ENCODE peak calls at places on chromosomes 13 and 19, in eight cellular contexts. U is T-helper 9 cell; T is substantia nigra; N is hepatocyte; H is activated CD8-positive, alpha-beta T cell treated with anti-CD3 and anti-CD28 coated beads for 36 hours; E is mucosa of gallbladder; Z is HTR-8/SVneo; S is GM23338. G is an unnamed sample.

GRCh38 chr19:54312436-54313362 is at the start of gene LILRA5:
- DNase-seq in S (no peak), Z (no peak), E (no peak), U (no peak), T (no peak), H (no peak), N (no peak), G (no peak)

GRCh38 chr13:28173793-28174192 is 35.4 kb downstream of the PAN3 start:
- DNase-seq in U (no peak), H (no peak), N (no peak), T (no peak), Z (no peak), E (no peak), S (no peak), G (no peak)

GRCh38 chr13:93752506-93752905 is 525.9 kb downstream of the GPC6 start:
- DNase-seq in U (no peak), T (no peak), Z (no peak), S (no peak), N (no peak), E (no peak), H (no peak), G (no peak)

GRCh38 chr13:42333613-42334328 is 61.8 kb downstream of the AKAP11 start:
- DNase-seq in Z (peak; percentile 15), S (peak; percentile 80), E (no peak), N (peak; percentile 43), H (no peak), T (no peak), U (no peak), G (peak; percentile 4)

GRCh38 chr13:93039131-93039530 is 187.5 kb upstream of the GPC6 start:
- DNase-seq in H (no peak), T (no peak), U (no peak), N (no peak), E (no peak), S (no peak), Z (no peak), G (no peak)

GRCh38 chr13:99724633-99725517 is 223.6 kb downstream of the TM9SF2 start:
- DNase-seq in U (no peak), H (no peak), Z (no peak), S (no peak), T (no peak), E (no peak), N (no peak), G (no peak)

GRCh38 chr13:80022146-80022545 is 318.8 kb downstream of the SPRY2 start:
- DNase-seq in Z (no peak), H (no peak), S (no peak), T (no peak), U (no peak), N (no peak), E (no peak), G (no peak)

GRCh38 chr13:96621634-96622033 is 372.6 kb downstream of the OXGR1 start:
- DNase-seq in Z (no peak), H (no peak), U (no peak), N (no peak), T (no peak), S (no peak), E (no peak), G (no peak)

GRCh38 chr19:43553656-43554055 is 20.7 kb downstream of the ZNF575 start:
- DNase-seq in S (no peak), T (no peak), E (no peak), U (no peak), H (no peak), Z (no peak), N (no peak), G (no peak)

GRCh38 chr19:17248011-17248776 is 2.5 kb upstream of the NR2F6 start:
- DNase-seq in Z (no peak), U (no peak), E (no peak), T (no peak), H (no peak), S (peak; percentile 91), N (no peak), G (no peak)

GRCh38 chr13:109330941-109331340 is 455.4 kb downstream of the IRS2 start:
- DNase-seq in E (no peak), N (no peak), H (no peak), S (no peak), Z (no peak), T (no peak), U (no peak), G (no peak)

GRCh38 chr13:108850706-108851105 is 221.3 kb downstream of the MYO16 start:
- DNase-seq in U (no peak), N (no peak), T (no peak), H (no peak), S (no peak), E (no peak), Z (no peak), G (no peak)

GRCh38 chr19:13717194-13717643 is 47.1 kb upstream of the MRI1 start:
- DNase-seq in N (no peak), Z (no peak), S (no peak), E (no peak), T (no peak), H (no peak), U (no peak), G (no peak)

GRCh38 chr19:58009666-58010301 is 7.2 kb upstream of the ZNF606 start:
- DNase-seq in N (peak; percentile 71), H (peak; percentile 83), U (peak; percentile 38), E (peak; percentile 94), T (peak; percentile 68), S (peak; percentile 90), Z (peak; percentile 30), G (peak; percentile 32)

G was measured in kidney epithelial cell.